ENCODE peak calls at places on chromosomes 3 and 15, in eight cellular contexts. B is lower lobe of right lung, L is right lobe of liver, J is IMR-90, A is sigmoid colon, D is A549, Q is neural progenitor cell, T is epithelial cell of esophagus. R is an unnamed sample.
A peak's percentile ranks its signal among the peaks of the same experiment; 100 is the strongest.

GRCh38 chr3:15042936-15043335 is 22.2 kb downstream of the MRPS25 start:
- DNase-seq in B (no peak), L (no peak), J (peak; percentile 28), A (no peak), D (no peak), Q (no peak), T (no peak), R (peak; percentile 24)

GRCh38 chr15:39205506-39206371 is 375.1 kb upstream of the THBS1 start:
- DNase-seq in B (no peak), L (no peak), J (no peak), A (no peak), D (no peak), Q (no peak), T (peak; percentile 77), R (no peak)

GRCh38 chr3:154753101-154753500 is 323.1 kb upstream of the GPR149 start:
- DNase-seq in B (no peak), L (no peak), J (no peak), A (no peak), D (no peak), Q (no peak), T (no peak), R (peak; percentile 54)

GRCh38 chr3:52428151-52429005 is 16.5 kb downstream of the SEMA3G start:
- DNase-seq in B (no peak), L (no peak), J (peak; percentile 83), A (peak; percentile 76), D (peak; percentile 45), Q (peak; percentile 77), T (peak; percentile 78), R (peak; percentile 90)

GRCh38 chr15:47551079-47551478 is 166.2 kb upstream of the SEMA6D start:
- DNase-seq in B (no peak), L (no peak), J (no peak), A (no peak), D (no peak), Q (peak; percentile 55), T (peak; percentile 20), R (no peak)

GRCh38 chr3:100893590-100893989 is 99.6 kb downstream of the ABI3BP start:
- DNase-seq in B (peak; percentile 46), L (no peak), J (peak; percentile 66), A (no peak), D (no peak), Q (peak; percentile 62), T (peak; percentile 59), R (peak; percentile 34)

GRCh38 chr15:77168211-77168610 is 97.3 kb upstream of the TSPAN3 start:
- DNase-seq in B (no peak), L (no peak), J (no peak), A (no peak), D (no peak), Q (no peak), T (no peak), R (no peak)

GRCh38 chr3:66797916-66798560 is 200.1 kb upstream of the KBTBD8 start:
- DNase-seq in B (no peak), L (no peak), J (peak; percentile 82), A (peak; percentile 82), D (no peak), Q (peak; percentile 71), T (peak; percentile 51), R (peak; percentile 62)

GRCh38 chr3:66709464-66710058 is 208.7 kb upstream of the LRIG1 start:
- DNase-seq in B (no peak), L (no peak), J (no peak), A (peak; percentile 90), D (no peak), Q (peak; percentile 9), T (peak; percentile 73), R (no peak)

GRCh38 chr3:61663728-61664492 is 102.5 kb downstream of the PTPRG start:
- DNase-seq in B (no peak), L (no peak), J (peak; percentile 97), A (no peak), D (peak; percentile 21), Q (peak; percentile 23), T (peak; percentile 87), R (peak; percentile 98)

GRCh38 chr15:42150246-42150970 is 6.0 kb downstream of the PLA2G4F start:
- DNase-seq in B (no peak), L (no peak), J (no peak), A (no peak), D (no peak), Q (no peak), T (no peak), R (no peak)

GRCh38 chr3:185824467-185825378 is at the start of gene IGF2BP2:
- DNase-seq in B (peak; percentile 83), L (peak; percentile 72), J (peak; percentile 80), A (peak; percentile 77), D (peak; percentile 29), Q (peak; percentile 96), T (peak; percentile 89), R (peak; percentile 88)

GRCh38 chr3:149920119-149920518 is 50.6 kb downstream of the PFN2 start:
- DNase-seq in B (no peak), L (no peak), J (no peak), A (no peak), D (no peak), Q (no peak), T (no peak), R (no peak)

GRCh38 chr3:72273615-72274014 is 488.7 kb upstream of the PROK2 start:
- DNase-seq in B (no peak), L (no peak), J (peak; percentile 90), A (no peak), D (no peak), Q (peak; percentile 63), T (no peak), R (peak; percentile 97)

GRCh38 chr15:81189583-81190283 is 6.9 kb upstream of the IL16 start:
- DNase-seq in B (peak; percentile 66), L (no peak), J (peak; percentile 99), A (peak; percentile 89), D (no peak), Q (no peak), T (peak; percentile 50), R (peak; percentile 99)

GRCh38 chr3:56123487-56123886 is 344.8 kb downstream of the ERC2 start:
- DNase-seq in B (no peak), L (no peak), J (no peak), A (no peak), D (no peak), Q (peak; percentile 70), T (no peak), R (no peak)

GRCh38 chr3:126345641-126346460 is 11.4 kb downstream of the KLF15 start:
- DNase-seq in B (peak; percentile 37), L (peak; percentile 57), J (no peak), A (peak; percentile 57), D (no peak), Q (no peak), T (no peak), R (no peak)

GRCh38 chr3:32319607-32320006 is 72.0 kb upstream of the CMTM7 start:
- DNase-seq in B (no peak), L (no peak), J (no peak), A (no peak), D (no peak), Q (no peak), T (no peak), R (no peak)

GRCh38 chr3:32323605-32324004 is 68.0 kb upstream of the CMTM7 start:
- DNase-seq in B (no peak), L (no peak), J (no peak), A (no peak), D (no peak), Q (no peak), T (peak; percentile 65), R (no peak)

GRCh38 chr3:32320080-32320479 is 71.6 kb upstream of the CMTM7 start:
- DNase-seq in B (no peak), L (no peak), J (no peak), A (no peak), D (no peak), Q (no peak), T (no peak), R (no peak)

GRCh38 chr3:32322311-32322710 is 69.3 kb upstream of the CMTM7 start:
- DNase-seq in B (no peak), L (no peak), J (no peak), A (no peak), D (no peak), Q (no peak), T (no peak), R (no peak)

GRCh38 chr3:32321095-32321835 is 70.4 kb upstream of the CMTM7 start:
- DNase-seq in B (no peak), L (no peak), J (no peak), A (no peak), D (no peak), Q (peak; percentile 78), T (no peak), R (no peak)
- H3K4me3 ChIP-seq in B (no peak overlapping the region), L (no peak overlapping the region), J (no peak overlapping the region), A (no peak overlapping the region), D (no peak overlapping the region), Q (peak overlapping the region; percentile 16), T (no peak overlapping the region), R (no peak overlapping the region)

GRCh38 chr3:12660196-12660595 is 3.7 kb downstream of the RAF1 start:
- DNase-seq in B (no peak), L (no peak), J (no peak), A (no peak), D (no peak), Q (no peak), T (no peak), R (no peak)

GRCh38 chr3:12662593-12663310 is 1.2 kb downstream of the RAF1 start:
- DNase-seq in B (peak; percentile 54), L (peak; percentile 68), J (peak; percentile 55), A (no peak), D (peak; percentile 28), Q (peak; percentile 74), T (peak; percentile 82), R (peak; percentile 29)

GRCh38 chr3:12663311-12663935 is 494 bp downstream of the RAF1 start:
- DNase-seq in B (peak; percentile 71), L (peak; percentile 74), J (no peak), A (peak; percentile 76), D (peak; percentile 49), Q (no peak), T (peak; percentile 40), R (peak; percentile 53)

GRCh38 chr3:12661926-12662592 is 1.9 kb downstream of the RAF1 start:
- DNase-seq in B (peak; percentile 14), L (no peak), J (no peak), A (no peak), D (no peak), Q (no peak), T (no peak), R (no peak)

GRCh38 chr3:12663936-12664908 is at the start of gene RAF1:
- DNase-seq in B (peak; percentile 99), L (peak; percentile 99), J (peak; percentile 98), A (peak; percentile 99), D (peak; percentile 92), Q (peak; percentile 100), T (peak; percentile 99), R (peak; percentile 99)
- TF ChIP-seq CTCF in B (no peak), L (no peak), J (no peak), A (no peak), D (no peak), Q (no peak), T (peak; percentile 15), R (peak; percentile 9)

GRCh38 chr15:49624046-49624445 is 3.2 kb downstream of the DTWD1 start:
- DNase-seq in B (no peak), L (no peak), J (peak; percentile 44), A (no peak), D (no peak), Q (no peak), T (no peak), R (peak; percentile 96)
- H3K4me3 ChIP-seq in B (no peak overlapping the region), L (no peak overlapping the region), J (no peak overlapping the region), A (no peak overlapping the region), D (no peak overlapping the region), Q (no peak overlapping the region), T (no peak overlapping the region), R (peak overlapping the region; percentile 48)

DNA sequence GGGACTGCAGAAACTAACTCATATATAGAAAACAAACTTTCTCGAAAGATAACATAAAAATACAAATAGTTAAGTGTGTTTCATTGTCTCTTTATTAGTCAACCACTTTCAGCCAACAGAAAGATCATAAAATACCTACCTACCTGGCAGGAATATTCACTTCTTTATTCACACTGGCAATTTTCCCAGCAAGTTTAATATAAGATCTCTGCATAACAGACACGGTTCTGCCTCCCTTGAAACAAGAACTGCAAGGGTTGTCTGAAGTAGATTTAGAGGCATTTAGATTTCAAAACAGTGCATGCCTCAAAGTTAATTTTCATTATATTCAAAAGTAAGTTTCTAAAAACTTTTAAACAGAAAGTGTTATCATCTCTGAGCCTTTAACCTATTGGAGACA is 7.1 kb downstream of the NPTN start:
- DNase-seq in B (no peak), L (no peak), J (no peak), A (no peak), D (no peak), Q (no peak), T (no peak), R (no peak)
- TF ChIP-seq CTCF in B (no peak), L (no peak), J (no peak), A (no peak), D (no peak), Q (no peak), T (no peak), R (no peak)

R was measured in AG10803.